ENCODE peak calls at places on chromosomes 1 and 21, in eight cellular contexts. One of them, this sample, is unnamed.

GRCh38 chr1:91553196-91553595 is 52.5 kb downstream of the CDC7 start:
- DNase-seq in uterus: peak; percentile 43
- DNase-seq in A549: no peak
- DNase-seq in tibial nerve: peak; percentile 55
- DNase-seq in heart right ventricle: no peak
- DNase-seq in brain microvascular endothelial cell: peak; percentile 30
- DNase-seq in AG09309: no peak
- DNase-seq in Panc1: no peak
- DNase-seq in this sample: no peak

GRCh38 chr1:94309216-94309615 is 71.8 kb upstream of the ARHGAP29 start:
- DNase-seq in uterus: no peak
- DNase-seq in A549: no peak
- DNase-seq in tibial nerve: no peak
- DNase-seq in heart right ventricle: no peak
- DNase-seq in brain microvascular endothelial cell: no peak
- DNase-seq in AG09309: no peak
- DNase-seq in Panc1: no peak
- DNase-seq in this sample: no peak

GRCh38 chr1:5287178-5288155 is 633.1 kb downstream of the AJAP1 start:
- DNase-seq in uterus: no peak
- DNase-seq in A549: no peak
- DNase-seq in tibial nerve: no peak
- DNase-seq in heart right ventricle: no peak
- DNase-seq in brain microvascular endothelial cell: no peak
- DNase-seq in AG09309: no peak
- DNase-seq in Panc1: no peak
- DNase-seq in this sample: no peak

GRCh38 chr1:178938959-178939317 is 68.1 kb upstream of the ANGPTL1 start:
- DNase-seq in uterus: peak; percentile 94
- DNase-seq in A549: no peak
- DNase-seq in tibial nerve: peak; percentile 60
- DNase-seq in heart right ventricle: peak; percentile 78
- DNase-seq in brain microvascular endothelial cell: no peak
- DNase-seq in AG09309: no peak
- DNase-seq in Panc1: no peak
- DNase-seq in this sample: no peak

GRCh38 chr1:204089044-204089751 is 16.3 kb downstream of the SOX13 start:
- DNase-seq in uterus: peak; percentile 97
- DNase-seq in A549: no peak
- DNase-seq in tibial nerve: peak; percentile 71
- DNase-seq in heart right ventricle: peak; percentile 27
- DNase-seq in brain microvascular endothelial cell: no peak
- DNase-seq in AG09309: no peak
- DNase-seq in Panc1: no peak
- DNase-seq in this sample: no peak

GRCh38 chr1:162349635-162350330 is 26.9 kb downstream of the SPATA46 start:
- DNase-seq in uterus: no peak
- DNase-seq in A549: peak; percentile 64
- DNase-seq in tibial nerve: no peak
- DNase-seq in heart right ventricle: no peak
- DNase-seq in brain microvascular endothelial cell: peak; percentile 74
- DNase-seq in AG09309: peak; percentile 81
- DNase-seq in Panc1: peak; percentile 66
- DNase-seq in this sample: no peak

GRCh38 chr1:82775402-82776000 is 974.8 kb downstream of the ADGRL2 start:
- DNase-seq in uterus: no peak
- DNase-seq in A549: peak; percentile 49
- DNase-seq in tibial nerve: no peak
- DNase-seq in heart right ventricle: no peak
- DNase-seq in brain microvascular endothelial cell: peak; percentile 18
- DNase-seq in AG09309: no peak
- DNase-seq in Panc1: peak; percentile 15
- DNase-seq in this sample: no peak

GRCh38 chr1:70477090-70477489 is 66.0 kb downstream of the CTH start:
- DNase-seq in uterus: no peak
- DNase-seq in A549: no peak
- DNase-seq in tibial nerve: no peak
- DNase-seq in heart right ventricle: no peak
- DNase-seq in brain microvascular endothelial cell: no peak
- DNase-seq in AG09309: no peak
- DNase-seq in Panc1: no peak
- DNase-seq in this sample: no peak

GRCh38 chr1:215201301-215201700 is 118.8 kb downstream of the KCNK2 start:
- DNase-seq in uterus: no peak
- DNase-seq in A549: no peak
- DNase-seq in tibial nerve: no peak
- DNase-seq in heart right ventricle: no peak
- DNase-seq in brain microvascular endothelial cell: no peak
- DNase-seq in AG09309: no peak
- DNase-seq in Panc1: no peak
- DNase-seq in this sample: no peak

GRCh38 chr1:25031601-25031965 is 101.5 kb upstream of the RUNX3 start:
- DNase-seq in uterus: no peak
- DNase-seq in A549: no peak
- DNase-seq in tibial nerve: no peak
- DNase-seq in heart right ventricle: no peak
- DNase-seq in brain microvascular endothelial cell: peak; percentile 21
- DNase-seq in AG09309: no peak
- DNase-seq in Panc1: no peak
- DNase-seq in this sample: peak; percentile 62

GRCh38 chr1:228334226-228334935 is 72.3 kb downstream of the TRIM11 start:
- DNase-seq in uterus: peak; percentile 6
- DNase-seq in A549: no peak
- DNase-seq in tibial nerve: no peak
- DNase-seq in heart right ventricle: no peak
- DNase-seq in brain microvascular endothelial cell: no peak
- DNase-seq in AG09309: no peak
- DNase-seq in Panc1: no peak
- DNase-seq in this sample: no peak

GRCh38 chr21:45324430-45325205 is 36.9 kb upstream of the POFUT2 start:
- DNase-seq in uterus: no peak
- DNase-seq in A549: peak; percentile 67
- DNase-seq in tibial nerve: no peak
- DNase-seq in heart right ventricle: no peak
- DNase-seq in brain microvascular endothelial cell: no peak
- DNase-seq in AG09309: no peak
- DNase-seq in Panc1: no peak
- DNase-seq in this sample: no peak
- TF ChIP-seq CTCF in uterus: no peak
- TF ChIP-seq CTCF in A549: peak; percentile 31
- TF ChIP-seq CTCF in tibial nerve: no peak
- TF ChIP-seq CTCF in heart right ventricle: no peak
- TF ChIP-seq CTCF in brain microvascular endothelial cell: peak; percentile 37
- TF ChIP-seq CTCF in AG09309: no peak
- TF ChIP-seq CTCF in Panc1: no peak
- TF ChIP-seq CTCF in this sample: no peak

GRCh38 chr21:28516996-28517592 is 475.6 kb downstream of the LTN1 start:
- DNase-seq in uterus: peak; percentile 36
- DNase-seq in A549: peak; percentile 59
- DNase-seq in tibial nerve: peak; percentile 33
- DNase-seq in heart right ventricle: peak; percentile 74
- DNase-seq in brain microvascular endothelial cell: peak; percentile 22
- DNase-seq in AG09309: no peak
- DNase-seq in Panc1: peak; percentile 15
- DNase-seq in this sample: peak; percentile 27

GRCh38 chr21:28518620-28519019 is 474.1 kb downstream of the LTN1 start:
- DNase-seq in uterus: no peak
- DNase-seq in A549: no peak
- DNase-seq in tibial nerve: no peak
- DNase-seq in heart right ventricle: no peak
- DNase-seq in brain microvascular endothelial cell: no peak
- DNase-seq in AG09309: no peak
- DNase-seq in Panc1: no peak
- DNase-seq in this sample: no peak

GRCh38 chr21:28523367-28523766 is 469.3 kb downstream of the LTN1 start:
- DNase-seq in uterus: no peak
- DNase-seq in A549: no peak
- DNase-seq in tibial nerve: no peak
- DNase-seq in heart right ventricle: no peak
- DNase-seq in brain microvascular endothelial cell: no peak
- DNase-seq in AG09309: no peak
- DNase-seq in Panc1: no peak
- DNase-seq in this sample: no peak

DNA sequence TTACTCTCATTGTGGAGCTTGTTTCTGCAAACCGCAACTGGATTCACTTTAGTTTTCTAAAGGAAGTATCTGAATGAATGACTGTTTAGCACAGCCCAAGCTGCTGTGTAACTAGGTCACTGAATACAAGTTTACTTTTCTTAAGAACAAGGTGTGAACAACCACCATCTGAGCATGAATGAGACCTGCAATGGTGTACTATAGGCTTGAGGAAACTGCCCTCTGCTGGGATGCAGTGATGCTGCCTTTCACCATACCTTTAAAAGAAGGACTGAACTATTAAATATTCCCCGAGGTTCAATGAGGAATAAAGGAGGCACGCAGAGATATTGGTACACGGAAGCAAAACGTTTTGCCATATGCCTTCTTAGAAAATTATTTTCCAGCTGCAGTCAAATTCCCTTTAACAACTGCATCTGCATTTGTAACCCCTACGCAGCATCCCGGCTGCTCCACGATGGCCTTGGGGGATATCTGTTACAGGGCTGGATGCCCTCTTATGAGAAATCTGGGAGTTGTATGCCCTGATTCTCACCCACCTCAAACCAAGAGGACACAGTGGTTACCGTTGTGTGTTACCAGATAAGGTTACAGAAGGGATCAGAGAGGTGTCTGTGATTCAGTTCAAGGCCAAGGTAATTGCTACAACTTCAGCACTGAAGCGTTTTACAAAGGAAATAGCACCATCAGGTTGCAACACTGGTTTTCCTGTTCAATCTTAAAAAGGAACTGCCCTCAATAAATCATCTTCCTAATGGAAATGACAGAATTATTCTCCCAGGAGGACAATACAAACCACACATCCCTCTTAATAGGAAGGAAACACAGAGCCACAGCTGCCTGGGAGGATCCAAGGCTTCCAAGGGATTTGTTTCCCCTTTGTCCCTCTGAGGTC is 470.5 kb downstream of the LTN1 start:
- DNase-seq in uterus: peak; percentile 30
- DNase-seq in A549: no peak
- DNase-seq in tibial nerve: no peak
- DNase-seq in heart right ventricle: no peak
- DNase-seq in brain microvascular endothelial cell: peak; percentile 47
- DNase-seq in AG09309: peak; percentile 60
- DNase-seq in Panc1: no peak
- DNase-seq in this sample: no peak
- TF ChIP-seq CTCF in uterus: peak; percentile 30
- TF ChIP-seq CTCF in A549: no peak
- TF ChIP-seq CTCF in tibial nerve: peak; percentile 33
- TF ChIP-seq CTCF in heart right ventricle: peak; percentile 39
- TF ChIP-seq CTCF in brain microvascular endothelial cell: peak; percentile 75
- TF ChIP-seq CTCF in AG09309: peak; percentile 72
- TF ChIP-seq CTCF in Panc1: peak; percentile 35
- TF ChIP-seq CTCF in this sample: peak; percentile 23

GRCh38 chr1:110462964-110463363 is 12.0 kb downstream of the PROK1 start:
- DNase-seq in uterus: no peak
- DNase-seq in A549: no peak
- DNase-seq in tibial nerve: no peak
- DNase-seq in heart right ventricle: no peak
- DNase-seq in brain microvascular endothelial cell: no peak
- DNase-seq in AG09309: no peak
- DNase-seq in Panc1: no peak
- DNase-seq in this sample: no peak

GRCh38 chr1:110457206-110457605 is 6.3 kb downstream of the PROK1 start:
- DNase-seq in uterus: no peak
- DNase-seq in A549: no peak
- DNase-seq in tibial nerve: no peak
- DNase-seq in heart right ventricle: no peak
- DNase-seq in brain microvascular endothelial cell: no peak
- DNase-seq in AG09309: no peak
- DNase-seq in Panc1: no peak
- DNase-seq in this sample: no peak

GRCh38 chr1:110462093-110462492 is 11.1 kb downstream of the PROK1 start:
- DNase-seq in uterus: no peak
- DNase-seq in A549: no peak
- DNase-seq in tibial nerve: no peak
- DNase-seq in heart right ventricle: no peak
- DNase-seq in brain microvascular endothelial cell: no peak
- DNase-seq in AG09309: no peak
- DNase-seq in Panc1: no peak
- DNase-seq in this sample: no peak

GRCh38 chr1:110463695-110464094 is 12.7 kb downstream of the PROK1 start:
- DNase-seq in uterus: no peak
- DNase-seq in A549: no peak
- DNase-seq in tibial nerve: no peak
- DNase-seq in heart right ventricle: no peak
- DNase-seq in brain microvascular endothelial cell: no peak
- DNase-seq in AG09309: no peak
- DNase-seq in Panc1: no peak
- DNase-seq in this sample: no peak

GRCh38 chr1:110460253-110461220 is 9.6 kb downstream of the PROK1 start:
- DNase-seq in uterus: peak; percentile 73
- DNase-seq in A549: peak; percentile 67
- DNase-seq in tibial nerve: peak; percentile 98
- DNase-seq in heart right ventricle: peak; percentile 76
- DNase-seq in brain microvascular endothelial cell: peak; percentile 76
- DNase-seq in AG09309: peak; percentile 54
- DNase-seq in Panc1: peak; percentile 75
- DNase-seq in this sample: peak; percentile 84
- TF ChIP-seq CTCF in uterus: peak; percentile 91
- TF ChIP-seq CTCF in A549: peak; percentile 90
- TF ChIP-seq CTCF in tibial nerve: peak; percentile 94
- TF ChIP-seq CTCF in heart right ventricle: peak; percentile 98
- TF ChIP-seq CTCF in brain microvascular endothelial cell: peak; percentile 97
- TF ChIP-seq CTCF in AG09309: peak; percentile 95
- TF ChIP-seq CTCF in Panc1: peak; percentile 85
- TF ChIP-seq CTCF in this sample: peak; percentile 92

GRCh38 chr1:154973344-154974085 is 966 bp upstream of the CKS1B start:
- DNase-seq in uterus: peak; percentile 99
- DNase-seq in A549: peak; percentile 99
- DNase-seq in tibial nerve: peak; percentile 98
- DNase-seq in heart right ventricle: peak; percentile 98
- DNase-seq in brain microvascular endothelial cell: peak; percentile 98
- DNase-seq in AG09309: peak; percentile 90
- DNase-seq in Panc1: peak; percentile 97
- DNase-seq in this sample: peak; percentile 90
- TF ChIP-seq CTCF in uterus: peak; percentile 16
- TF ChIP-seq CTCF in A549: no peak
- TF ChIP-seq CTCF in tibial nerve: peak; percentile 28
- TF ChIP-seq CTCF in heart right ventricle: peak; percentile 9
- TF ChIP-seq CTCF in brain microvascular endothelial cell: peak; percentile 37
- TF ChIP-seq CTCF in AG09309: peak; percentile 28
- TF ChIP-seq CTCF in Panc1: no peak
- TF ChIP-seq CTCF in this sample: no peak

GRCh38 chr1:28893403-28894102 is 20.8 kb upstream of the EPB41 start:
- DNase-seq in uterus: no peak
- DNase-seq in A549: no peak
- DNase-seq in tibial nerve: no peak
- DNase-seq in heart right ventricle: no peak
- DNase-seq in brain microvascular endothelial cell: peak; percentile 27
- DNase-seq in AG09309: no peak
- DNase-seq in Panc1: no peak
- DNase-seq in this sample: no peak
- TF ChIP-seq CTCF in uterus: no peak
- TF ChIP-seq CTCF in A549: no peak
- TF ChIP-seq CTCF in tibial nerve: no peak
- TF ChIP-seq CTCF in heart right ventricle: no peak
- TF ChIP-seq CTCF in brain microvascular endothelial cell: peak; percentile 69
- TF ChIP-seq CTCF in AG09309: peak; percentile 77
- TF ChIP-seq CTCF in Panc1: no peak
- TF ChIP-seq CTCF in this sample: peak; percentile 53

This sample was measured in GM13977.